ENCODE peak calls at places on chromosome 21, in nine cellular contexts. One of them, this sample, is unnamed.

GRCh38 chr21:32477424-32477745 is 64.9 kb downstream of the EVA1C start:
- DNase-seq in K562: no peak
- DNase-seq in GM12878: no peak
- DNase-seq in SK-N-SH: no peak
- DNase-seq in A549: no peak
- DNase-seq in Panc1: no peak
- DNase-seq in HepG2: no peak
- DNase-seq in HL-60: no peak
- DNase-seq in HCT116: no peak
- DNase-seq in this sample: no peak

GRCh38 chr21:31098576-31099005 is 60.3 kb upstream of the KRTAP19-8 start:
- DNase-seq in SK-N-SH: peak
- DNase-seq in HepG2: peak
- DNase-seq in HL-60: peak
- DNase-seq in GM12878: no peak
- DNase-seq in K562: peak
- DNase-seq in A549: no peak
- DNase-seq in HCT116: peak
- DNase-seq in Panc1: peak
- DNase-seq in this sample: peak

GRCh38 chr21:29372063-29372802 is 73.5 kb downstream of the BACH1 start:
- DNase-seq in A549: peak
- DNase-seq in HL-60: peak
- DNase-seq in Panc1: no peak
- DNase-seq in SK-N-SH: peak
- DNase-seq in HCT116: peak
- DNase-seq in GM12878: peak
- DNase-seq in K562: peak
- DNase-seq in HepG2: peak
- DNase-seq in this sample: peak

GRCh38 chr21:36072453-36073167 is 2.8 kb downstream of the CBR1 start:
- DNase-seq in K562: no peak
- DNase-seq in HL-60: no peak
- DNase-seq in GM12878: no peak
- DNase-seq in Panc1: no peak
- DNase-seq in A549: no peak
- DNase-seq in SK-N-SH: no peak
- DNase-seq in HepG2: no peak
- DNase-seq in HCT116: no peak
- DNase-seq in this sample: no peak

GRCh38 chr21:14114251-14114650 is 96.5 kb downstream of the LIPI start:
- DNase-seq in SK-N-SH: no peak
- DNase-seq in A549: no peak
- DNase-seq in Panc1: no peak
- DNase-seq in HL-60: no peak
- DNase-seq in HCT116: no peak
- DNase-seq in HepG2: no peak
- DNase-seq in GM12878: no peak
- DNase-seq in K562: no peak
- DNase-seq in this sample: peak

GRCh38 chr21:34835526-34835925 is 166.7 kb downstream of the CLIC6 start:
- DNase-seq in GM12878: no peak
- DNase-seq in HL-60: peak
- DNase-seq in HCT116: no peak
- DNase-seq in SK-N-SH: no peak
- DNase-seq in A549: no peak
- DNase-seq in HepG2: peak
- DNase-seq in Panc1: no peak
- DNase-seq in K562: no peak
- DNase-seq in this sample: peak

GRCh38 chr21:33893917-33894316 is 21.7 kb downstream of the ATP5PO start:
- DNase-seq in SK-N-SH: peak
- DNase-seq in A549: no peak
- DNase-seq in HepG2: no peak
- DNase-seq in K562: no peak
- DNase-seq in GM12878: no peak
- DNase-seq in HL-60: no peak
- DNase-seq in HCT116: no peak
- DNase-seq in Panc1: no peak
- DNase-seq in this sample: no peak

GRCh38 chr21:25171438-25171837 is 435.8 kb downstream of the MRPL39 start:
- DNase-seq in GM12878: no peak
- DNase-seq in Panc1: no peak
- DNase-seq in HL-60: peak
- DNase-seq in HepG2: no peak
- DNase-seq in A549: no peak
- DNase-seq in HCT116: no peak
- DNase-seq in K562: no peak
- DNase-seq in SK-N-SH: no peak
- DNase-seq in this sample: no peak

GRCh38 chr21:41170442-41170841 is 2.5 kb downstream of the BACE2 start:
- DNase-seq in SK-N-SH: peak
- DNase-seq in HCT116: no peak
- DNase-seq in HepG2: peak
- DNase-seq in K562: peak
- DNase-seq in Panc1: peak
- DNase-seq in A549: peak
- DNase-seq in HL-60: no peak
- DNase-seq in GM12878: no peak
- DNase-seq in this sample: peak

GRCh38 chr21:32956257-32956656 is 69.5 kb upstream of the OLIG2 start:
- DNase-seq in Panc1: no peak
- DNase-seq in SK-N-SH: no peak
- DNase-seq in HCT116: no peak
- DNase-seq in GM12878: no peak
- DNase-seq in K562: no peak
- DNase-seq in A549: no peak
- DNase-seq in HL-60: no peak
- DNase-seq in HepG2: no peak
- DNase-seq in this sample: no peak

GRCh38 chr21:26007911-26008579 is 162.5 kb downstream of the APP start:
- DNase-seq in HepG2: no peak
- DNase-seq in SK-N-SH: no peak
- DNase-seq in K562: no peak
- DNase-seq in A549: no peak
- DNase-seq in Panc1: no peak
- DNase-seq in HL-60: no peak
- DNase-seq in HCT116: no peak
- DNase-seq in GM12878: no peak
- DNase-seq in this sample: no peak

GRCh38 chr21:41258617-41259016 is 58.0 kb upstream of the FAM3B start:
- DNase-seq in GM12878: no peak
- DNase-seq in K562: no peak
- DNase-seq in HL-60: no peak
- DNase-seq in Panc1: no peak
- DNase-seq in HCT116: no peak
- DNase-seq in SK-N-SH: no peak
- DNase-seq in A549: no peak
- DNase-seq in HepG2: no peak
- DNase-seq in this sample: no peak

GRCh38 chr21:37165606-37166005 is 92.6 kb downstream of the TTC3 start:
- DNase-seq in GM12878: no peak
- DNase-seq in A549: no peak
- DNase-seq in HepG2: no peak
- DNase-seq in Panc1: no peak
- DNase-seq in HCT116: no peak
- DNase-seq in SK-N-SH: no peak
- DNase-seq in K562: no peak
- DNase-seq in HL-60: no peak
- DNase-seq in this sample: no peak

GRCh38 chr21:34198232-34199120 is 125.1 kb downstream of the MRPS6 start:
- DNase-seq in Panc1: no peak
- DNase-seq in HepG2: no peak
- DNase-seq in HCT116: no peak
- DNase-seq in GM12878: peak
- DNase-seq in K562: no peak
- DNase-seq in A549: no peak
- DNase-seq in SK-N-SH: no peak
- DNase-seq in HL-60: no peak
- DNase-seq in this sample: no peak

GRCh38 chr21:26776320-26777021 is 68.7 kb downstream of the ADAMTS1 start:
- DNase-seq in GM12878: no peak
- DNase-seq in K562: no peak
- DNase-seq in HepG2: no peak
- DNase-seq in HCT116: no peak
- DNase-seq in HL-60: no peak
- DNase-seq in SK-N-SH: no peak
- DNase-seq in Panc1: no peak
- DNase-seq in A549: no peak
- DNase-seq in this sample: no peak

GRCh38 chr21:32539378-32539777 is 45.9 kb downstream of the TCP10L start:
- DNase-seq in K562: no peak
- DNase-seq in HCT116: no peak
- DNase-seq in A549: no peak
- DNase-seq in GM12878: no peak
- DNase-seq in HepG2: no peak
- DNase-seq in SK-N-SH: no peak
- DNase-seq in Panc1: no peak
- DNase-seq in HL-60: no peak
- DNase-seq in this sample: no peak

GRCh38 chr21:46227811-46228344 is 696 bp downstream of the LSS start:
- DNase-seq in HCT116: no peak
- DNase-seq in SK-N-SH: no peak
- DNase-seq in GM12878: no peak
- DNase-seq in K562: peak
- DNase-seq in A549: no peak
- DNase-seq in HL-60: no peak
- DNase-seq in Panc1: no peak
- DNase-seq in HepG2: no peak
- DNase-seq in this sample: peak

GRCh38 chr21:43929217-43929971 is 64.4 kb downstream of the AGPAT3 start:
- DNase-seq in GM12878: no peak
- DNase-seq in Panc1: no peak
- DNase-seq in HCT116: no peak
- DNase-seq in A549: no peak
- DNase-seq in K562: no peak
- DNase-seq in SK-N-SH: no peak
- DNase-seq in HL-60: no peak
- DNase-seq in HepG2: no peak
- DNase-seq in this sample: no peak
- TF ChIP-seq REST in GM12878: no peak
- TF ChIP-seq REST in Panc1: no peak
- TF ChIP-seq REST in HCT116: no peak
- TF ChIP-seq REST in A549: no peak
- TF ChIP-seq REST in K562: no peak
- TF ChIP-seq REST in SK-N-SH: no peak
- TF ChIP-seq REST in HL-60: no peak
- TF ChIP-seq REST in HepG2: no peak
- TF ChIP-seq REST in this sample: no peak

GRCh38 chr21:43728467-43729390 is 9.8 kb downstream of the PDXK start:
- DNase-seq in HCT116: peak
- DNase-seq in GM12878: peak
- DNase-seq in K562: peak
- DNase-seq in SK-N-SH: peak
- DNase-seq in A549: peak
- DNase-seq in Panc1: peak
- DNase-seq in HepG2: peak
- DNase-seq in HL-60: peak
- DNase-seq in this sample: peak
- TF ChIP-seq CTCF in HCT116: no peak
- TF ChIP-seq CTCF in GM12878: peak
- TF ChIP-seq CTCF in K562: no peak
- TF ChIP-seq CTCF in SK-N-SH: peak
- TF ChIP-seq CTCF in A549: no peak
- TF ChIP-seq CTCF in Panc1: no peak
- TF ChIP-seq CTCF in HepG2: peak
- TF ChIP-seq CTCF in HL-60: no peak
- TF ChIP-seq CTCF in this sample: peak

GRCh38 chr21:42724226-42724920 is 71.0 kb downstream of the PDE9A start:
- DNase-seq in Panc1: no peak
- DNase-seq in GM12878: no peak
- DNase-seq in HepG2: peak
- DNase-seq in K562: no peak
- DNase-seq in SK-N-SH: no peak
- DNase-seq in A549: peak
- DNase-seq in HCT116: peak
- DNase-seq in HL-60: no peak
- DNase-seq in this sample: no peak
- TF ChIP-seq REST in Panc1: no peak
- TF ChIP-seq REST in GM12878: no peak
- TF ChIP-seq REST in HepG2: no peak
- TF ChIP-seq REST in K562: no peak
- TF ChIP-seq REST in SK-N-SH: no peak
- TF ChIP-seq REST in A549: no peak
- TF ChIP-seq REST in HCT116: no peak
- TF ChIP-seq REST in HL-60: no peak
- TF ChIP-seq REST in this sample: no peak

GRCh38 chr21:23402929-23403520 is 2204.3 kb downstream of the MRPL39 start:
- DNase-seq in HepG2: no peak
- DNase-seq in HCT116: no peak
- DNase-seq in K562: no peak
- DNase-seq in GM12878: no peak
- DNase-seq in SK-N-SH: peak
- DNase-seq in Panc1: no peak
- DNase-seq in HL-60: no peak
- DNase-seq in A549: no peak
- DNase-seq in this sample: no peak

GRCh38 chr21:23398726-23399125 is 2208.6 kb downstream of the MRPL39 start:
- DNase-seq in Panc1: no peak
- DNase-seq in GM12878: no peak
- DNase-seq in K562: no peak
- DNase-seq in HCT116: no peak
- DNase-seq in HL-60: no peak
- DNase-seq in SK-N-SH: no peak
- DNase-seq in HepG2: no peak
- DNase-seq in A549: no peak
- DNase-seq in this sample: no peak

DNA sequence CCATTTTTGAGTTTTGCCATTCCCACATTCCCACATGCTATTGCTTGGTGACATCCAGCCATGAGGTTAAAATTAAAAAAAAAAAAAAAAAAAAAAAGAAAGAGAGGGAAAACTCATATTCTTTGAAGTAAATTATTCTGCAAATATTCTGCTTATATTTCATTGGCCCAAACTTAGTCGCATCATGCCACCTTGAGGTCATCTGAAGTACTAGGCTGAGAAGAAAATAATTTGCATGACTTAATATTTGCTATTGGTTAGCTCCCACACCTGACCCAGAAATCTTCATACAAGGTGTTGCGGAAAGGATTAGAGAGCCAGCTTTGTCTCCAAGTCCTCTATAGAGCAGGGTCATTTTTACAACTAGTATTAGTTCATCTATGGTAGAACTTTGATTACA is 2206.0 kb downstream of the MRPL39 start:
- DNase-seq in GM12878: no peak
- DNase-seq in HCT116: no peak
- DNase-seq in Panc1: peak
- DNase-seq in A549: no peak
- DNase-seq in SK-N-SH: peak
- DNase-seq in K562: peak
- DNase-seq in HepG2: no peak
- DNase-seq in HL-60: no peak
- DNase-seq in this sample: peak
- TF ChIP-seq CTCF in GM12878: no peak
- TF ChIP-seq CTCF in HCT116: no peak
- TF ChIP-seq CTCF in Panc1: peak
- TF ChIP-seq CTCF in A549: no peak
- TF ChIP-seq CTCF in SK-N-SH: peak
- TF ChIP-seq CTCF in K562: peak
- TF ChIP-seq CTCF in HepG2: no peak
- TF ChIP-seq CTCF in HL-60: peak
- TF ChIP-seq CTCF in this sample: peak

GRCh38 chr21:38500073-38500472 is 1.8 kb upstream of the ERG start:
- DNase-seq in GM12878: no peak
- DNase-seq in HCT116: no peak
- DNase-seq in Panc1: no peak
- DNase-seq in A549: no peak
- DNase-seq in HepG2: no peak
- DNase-seq in HL-60: no peak
- DNase-seq in K562: no peak
- DNase-seq in SK-N-SH: no peak
- DNase-seq in this sample: no peak
- TF ChIP-seq REST in GM12878: no peak
- TF ChIP-seq REST in HCT116: no peak
- TF ChIP-seq REST in Panc1: no peak
- TF ChIP-seq REST in A549: no peak
- TF ChIP-seq REST in HepG2: no peak
- TF ChIP-seq REST in HL-60: no peak
- TF ChIP-seq REST in K562: no peak
- TF ChIP-seq REST in SK-N-SH: no peak
- TF ChIP-seq REST in this sample: no peak

This sample was measured in GM23338.